ENCODE peak calls at places on chromosomes 6 and 20, in six cellular contexts. J is GM12878, Y is A549, P is HepG2, A is endothelial cell of umbilical vein, G is K562. U is an unnamed sample.

GRCh38 chr6:156720739-156721714 is 56.2 kb upstream of the ARID1B start:
- DNase-seq in G (no peak), Y (no peak), J (peak), P (peak), A (peak), U (peak)

GRCh38 chr6:50147371-50147770 is 97.6 kb upstream of the DEFB112 start:
- DNase-seq in G (no peak), P (no peak), Y (no peak), J (no peak), A (no peak), U (no peak)

GRCh38 chr20:5141615-5142014 is 14.8 kb downstream of the CDS2 start:
- DNase-seq in A (no peak), J (no peak), P (no peak), G (no peak), Y (no peak), U (no peak)

GRCh38 chr6:75481936-75482593 is 11.5 kb downstream of the FILIP1 start:
- DNase-seq in Y (no peak), G (no peak), J (no peak), P (no peak), A (no peak), U (no peak)

GRCh38 chr20:25486377-25486776 is 78.9 kb downstream of the GINS1 start:
- DNase-seq in Y (no peak), G (no peak), P (no peak), A (peak), J (no peak), U (peak)

GRCh38 chr20:57847104-57847503 is 137.3 kb upstream of the PMEPA1 start:
- DNase-seq in P (no peak), G (no peak), Y (no peak), J (no peak), A (no peak), U (no peak)

GRCh38 chr20:5687884-5688283 is 62.3 kb upstream of the SHLD1 start:
- DNase-seq in J (no peak), G (no peak), A (no peak), P (no peak), Y (no peak), U (peak)

GRCh38 chr6:148225871-148226270 is 116.8 kb upstream of the SASH1 start:
- DNase-seq in P (no peak), A (no peak), J (no peak), Y (no peak), G (no peak), U (no peak)

GRCh38 chr20:14918981-14919380 is 581.6 kb upstream of the FLRT3 start:
- DNase-seq in Y (no peak), G (no peak), A (no peak), J (no peak), P (no peak), U (no peak)

GRCh38 chr6:9766240-9766915 is 648.5 kb downstream of the TFAP2A start:
- DNase-seq in A (peak), Y (peak), P (no peak), J (peak), G (no peak), U (no peak)

GRCh38 chr6:125807293-125807692 is 16.5 kb downstream of the NCOA7 start:
- DNase-seq in G (no peak), Y (no peak), P (no peak), A (no peak), J (no peak), U (no peak)

GRCh38 chr6:53347921-53348435 is 772 bp downstream of the ELOVL5 start:
- DNase-seq in J (no peak), P (peak), A (peak), G (peak), Y (no peak), U (peak)

GRCh38 chr20:56157530-56158203 is 90.9 kb upstream of the MC3R start:
- DNase-seq in G (no peak), Y (no peak), P (no peak), J (no peak), A (no peak), U (no peak)

GRCh38 chr20:21027569-21027968 is 78.6 kb downstream of the LINC00237 start:
- DNase-seq in Y (peak), P (peak), J (no peak), A (no peak), G (peak), U (peak)

GRCh38 chr6:125753218-125753936 is 3.9 kb downstream of the HEY2 start:
- DNase-seq in G (peak), A (peak), P (peak), Y (no peak), J (no peak), U (peak)

GRCh38 chr6:52969297-52969696 is 25.8 kb downstream of the GSTA4 start:
- DNase-seq in P (no peak), A (no peak), J (no peak), Y (no peak), G (no peak), U (no peak)

GRCh38 chr20:21090738-21091120 is 15.4 kb downstream of the LINC00237 start:
- DNase-seq in Y (no peak), P (no peak), J (no peak), G (no peak), A (no peak), U (no peak)

GRCh38 chr20:58449703-58450138 is 60.7 kb downstream of the VAPB start:
- DNase-seq in P (no peak), A (no peak), Y (no peak), G (no peak), J (no peak), U (no peak)

GRCh38 chr6:129490551-129491245 is 219.3 kb downstream of the ARHGAP18 start:
- DNase-seq in G (peak), P (peak), J (peak), Y (peak), A (peak), U (peak)

GRCh38 chr6:147834377-147834776 is 325.9 kb downstream of the SAMD5 start:
- DNase-seq in A (no peak), G (no peak), J (no peak), Y (no peak), P (no peak), U (peak)

GRCh38 chr20:45867129-45867810 is 9.9 kb downstream of the ZSWIM3 start:
- DNase-seq in A (no peak), P (no peak), G (no peak), Y (no peak), J (no peak), U (no peak)

GRCh38 chr6:31336872-31337496 is 20.0 kb downstream of the HLA-B start:
- DNase-seq in G (no peak), Y (no peak), P (no peak), J (no peak), A (peak), U (no peak)

GRCh38 chr6:107114872-107115694 is at the start of gene BEND3:
- DNase-seq in G (peak), Y (no peak), P (no peak), A (no peak), J (no peak), U (peak)

GRCh38 chr6:52161689-52162438 is 24.3 kb upstream of the IL17A start:
- DNase-seq in J (no peak), A (no peak), G (no peak), Y (no peak), P (no peak), U (no peak)

GRCh38 chr20:13325796-13326340 is 104.8 kb downstream of the ISM1 start:
- DNase-seq in P (no peak), J (no peak), A (no peak), Y (no peak), G (no peak), U (no peak)

GRCh38 chr6:98634569-98634968 is 199.8 kb upstream of the POU3F2 start:
- DNase-seq in P (no peak), A (no peak), G (no peak), J (no peak), Y (no peak), U (no peak)

GRCh38 chr6:4351857-4352669 is 216.7 kb upstream of the ECI2 start:
- DNase-seq in P (no peak), G (peak), Y (peak), J (no peak), A (peak), U (peak)

GRCh38 chr20:44526129-44526528 is 4.3 kb upstream of the SERINC3 start:
- DNase-seq in A (peak), J (no peak), Y (no peak), G (no peak), P (peak), U (no peak)

GRCh38 chr6:152435816-152436215 is 201.3 kb downstream of the SYNE1 start:
- DNase-seq in A (no peak), Y (no peak), P (no peak), G (no peak), J (no peak), U (no peak)

GRCh38 chr6:32888576-32888975 is 34.6 kb downstream of the PSMB9 start:
- DNase-seq in J (no peak), A (no peak), Y (no peak), G (no peak), P (no peak), U (no peak)

DNA sequence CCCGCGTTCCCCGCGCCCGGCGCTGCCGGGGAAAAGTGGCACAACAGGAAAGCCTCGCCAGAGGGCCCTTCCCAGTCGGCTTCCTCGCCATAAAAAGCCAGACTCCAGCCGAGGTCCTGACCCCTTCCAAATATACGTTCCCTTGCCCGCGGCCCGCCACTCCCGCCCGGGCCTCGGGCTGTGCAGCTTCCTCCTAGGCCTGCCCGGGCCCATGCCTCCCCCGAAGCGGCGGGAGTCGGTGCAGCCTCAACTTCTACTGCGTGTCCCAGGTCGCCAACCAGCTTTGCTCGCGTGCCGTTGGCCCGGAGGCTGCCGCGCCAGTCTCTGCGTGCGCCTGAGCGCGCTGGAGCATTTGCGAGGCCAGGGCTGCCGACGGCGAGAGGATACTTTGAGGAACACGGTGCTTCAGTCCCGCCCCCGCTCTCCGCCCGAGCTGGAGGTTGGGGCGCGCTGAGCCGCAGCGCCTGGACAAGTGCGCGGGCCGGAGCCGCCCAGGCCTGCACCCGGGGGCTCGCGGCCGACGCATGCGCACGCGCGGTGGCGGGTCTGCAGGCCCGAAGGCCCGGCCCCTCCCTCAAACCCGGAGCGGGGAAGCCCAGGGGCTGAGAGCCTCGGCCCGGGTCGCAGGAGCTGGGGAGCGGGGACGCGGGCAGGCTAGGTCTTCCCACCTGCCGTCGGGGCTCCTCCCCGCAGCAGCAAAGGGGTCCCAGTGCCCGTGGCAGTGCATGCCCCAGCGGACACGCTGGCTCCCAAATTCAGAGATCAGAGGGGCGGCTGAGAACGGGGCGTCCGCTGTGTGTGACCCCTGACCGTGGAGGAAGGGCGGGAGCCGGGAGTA is 10.2 kb downstream of the FOXC1 start:
- DNase-seq in Y (no peak), G (no peak), J (no peak), A (peak), P (no peak), U (no peak)
- H3K4me3 ChIP-seq in Y (no peak), G (no peak), J (no peak), A (no peak), P (no peak), U (no peak)

GRCh38 chr20:19936801-19937583 is 80.2 kb upstream of the NAA20 start:
- DNase-seq in J (no peak), Y (no peak), G (no peak), P (no peak), A (peak), U (peak)
- TF ChIP-seq POLR2A in J (no peak), Y (no peak), G (no peak), P (no peak), A (no peak), U (no peak)

GRCh38 chr20:23141016-23141415 is 54.9 kb upstream of the CD93 start:
- DNase-seq in G (no peak), Y (no peak), A (no peak), J (no peak), P (no peak), U (no peak)
- TF ChIP-seq MYC in G (no peak), Y (no peak), A (no peak), J (no peak), P (no peak), U (no peak)

GRCh38 chr6:5998236-5998635 is 8.5 kb downstream of the NRN1 start:
- DNase-seq in Y (no peak), G (no peak), J (no peak), A (no peak), P (no peak), U (no peak)
- H3K4me3 ChIP-seq in Y (no peak), G (no peak), J (no peak), A (no peak), P (no peak), U (no peak)

GRCh38 chr6:96002912-96003311 is 12.9 kb upstream of the FUT9 start:
- DNase-seq in Y (no peak), P (no peak), G (no peak), J (no peak), A (no peak), U (no peak)
- TF ChIP-seq POLR2A in Y (no peak), P (no peak), G (no peak), J (no peak), A (no peak), U (no peak)

DNA sequence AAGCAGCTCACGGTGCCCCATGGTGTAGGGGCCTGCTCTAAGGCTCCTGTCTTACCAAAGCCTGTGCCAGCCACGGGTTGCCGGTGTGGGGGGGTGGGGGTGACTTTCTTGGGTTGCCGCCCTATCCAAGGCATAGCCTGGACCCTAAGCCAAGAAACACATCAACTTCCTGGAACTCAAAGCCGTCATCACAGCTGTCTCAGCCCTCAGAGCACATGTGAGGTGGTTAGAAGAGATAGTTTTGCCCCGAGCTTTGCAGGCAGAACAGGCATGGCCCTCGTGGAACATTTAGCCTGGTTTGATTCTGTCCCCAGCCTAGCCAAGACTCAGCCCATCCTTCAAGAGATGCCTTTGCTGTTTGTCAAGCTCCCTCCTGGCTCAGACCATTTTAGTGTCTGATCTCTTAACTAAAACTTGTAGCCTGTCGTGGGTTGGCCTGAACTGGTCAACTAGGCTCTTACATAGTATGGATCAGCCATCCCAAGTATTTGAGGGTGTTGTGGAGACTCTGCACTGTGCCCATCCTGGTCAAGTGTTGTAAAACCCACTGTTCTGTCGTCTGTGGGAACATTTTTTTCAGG is 64.9 kb downstream of the RREB1 start:
- DNase-seq in Y (no peak), P (no peak), J (no peak), G (peak), A (peak), U (peak)
- TF ChIP-seq MYC in Y (no peak), P (no peak), J (no peak), G (peak), A (no peak), U (no peak)

DNA sequence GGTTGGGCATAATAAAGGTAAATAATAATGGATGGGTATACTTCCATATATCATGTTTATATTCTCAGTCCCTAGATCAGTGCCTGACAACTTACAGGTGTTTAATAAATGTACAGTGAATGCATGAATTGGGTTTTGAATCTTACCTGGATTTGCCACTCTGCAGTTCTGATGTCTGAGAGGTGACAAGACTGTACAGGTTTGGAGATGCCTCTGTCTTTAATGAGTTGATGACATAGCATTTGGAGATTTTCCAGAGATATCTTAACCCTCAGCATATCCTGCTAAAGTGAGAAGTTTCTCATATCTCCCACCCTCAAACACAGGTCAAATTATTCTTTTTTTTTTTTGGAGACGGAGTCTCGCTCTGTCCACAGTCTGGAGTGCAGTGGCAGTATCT is 2.2 kb downstream of the ANKS1A start:
- DNase-seq in G (no peak), A (no peak), P (no peak), J (no peak), Y (no peak), U (no peak)
- H3K4me3 ChIP-seq in G (no peak), A (no peak), P (peak), J (no peak), Y (no peak), U (peak)

DNA sequence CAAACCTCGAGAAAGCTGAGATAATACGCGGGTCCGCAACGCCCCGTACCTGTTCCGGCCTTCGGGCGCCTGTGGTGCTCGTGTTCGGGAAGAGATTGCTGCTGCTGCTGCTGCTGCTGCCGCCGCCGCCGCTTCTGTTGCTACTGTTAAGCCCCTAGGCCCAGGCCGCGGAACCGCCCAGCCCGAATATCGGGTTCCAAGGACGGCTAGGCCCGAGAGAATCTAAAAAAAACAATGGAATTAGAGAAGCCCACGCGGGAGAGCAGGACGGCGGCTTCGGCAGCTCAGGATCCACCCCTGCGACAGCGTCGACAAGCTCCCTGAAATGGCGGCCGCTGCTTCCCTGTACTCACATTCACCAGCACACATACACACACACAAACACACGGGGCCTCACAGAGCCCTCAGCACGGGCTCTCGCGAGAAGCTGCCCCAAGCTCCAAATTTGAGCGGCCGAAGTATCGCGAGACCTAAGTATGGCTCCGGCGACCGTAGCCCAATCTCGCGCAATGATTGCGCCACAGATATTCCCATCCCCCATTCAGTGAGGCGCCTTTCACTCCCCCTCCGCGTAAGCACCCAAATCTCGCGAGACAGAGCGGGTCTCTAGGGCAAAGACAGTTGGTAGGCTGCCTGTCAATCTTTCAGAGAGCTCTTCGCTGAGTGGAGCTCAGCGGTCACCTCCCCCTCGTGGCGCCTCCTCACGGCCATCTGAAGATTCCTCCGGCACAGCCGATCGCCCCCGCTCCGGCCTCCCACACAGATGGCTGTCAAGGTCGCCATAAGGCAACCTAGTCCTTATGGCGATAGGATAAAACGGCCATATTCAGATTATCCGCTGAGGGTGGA is at the start of gene RBM39:
- DNase-seq in A (peak), P (peak), Y (peak), G (peak), J (peak), U (peak)
- TF ChIP-seq POLR2A in A (peak), P (peak), Y (peak), G (peak), J (peak), U (peak)

GRCh38 chr6:39425346-39426056 is 103.0 kb upstream of the KCNK16 start:
- DNase-seq in Y (no peak), P (no peak), G (no peak), J (no peak), A (no peak), U (no peak)
- TF ChIP-seq MYC in Y (no peak), P (no peak), G (no peak), J (no peak), A (no peak), U (no peak)

U was measured in NB4.